ENCODE peak calls at places on chromosomes 12 and 14, in ten cellular contexts. One of them, this sample, is unnamed.

GRCh38 chr14:23414254-23414653 is 6.2 kb upstream of the MYH6 start:
- DNase-seq in cardiac muscle cell: no peak
- DNase-seq in DMS153: no peak
- DNase-seq in GM10248: no peak
- DNase-seq in PC-3: no peak
- DNase-seq in amniotic epithelial cell: no peak
- DNase-seq in stimulated activated CD4-positive, alpha-beta T cell treated with anti-CD3 and anti-CD28 coated beads, Interleukin-4, amount 100 ng/mL, for 24 hours: no peak
- DNase-seq in left colon: no peak
- DNase-seq in prostate gland: no peak
- DNase-seq in lung: no peak
- DNase-seq in this sample: no peak

GRCh38 chr14:98162829-98163228 is 1109.2 kb downstream of the BCL11B start:
- DNase-seq in lung: no peak
- DNase-seq in GM10248: no peak
- DNase-seq in DMS153: no peak
- DNase-seq in prostate gland: no peak
- DNase-seq in amniotic epithelial cell: no peak
- DNase-seq in left colon: no peak
- DNase-seq in stimulated activated CD4-positive, alpha-beta T cell treated with anti-CD3 and anti-CD28 coated beads, Interleukin-4, amount 100 ng/mL, for 24 hours: no peak
- DNase-seq in PC-3: no peak
- DNase-seq in cardiac muscle cell: no peak
- DNase-seq in this sample: no peak

GRCh38 chr12:49227701-49228100 is 37.2 kb upstream of the TUBA1C start:
- DNase-seq in lung: no peak
- DNase-seq in cardiac muscle cell: no peak
- DNase-seq in PC-3: no peak
- DNase-seq in left colon: no peak
- DNase-seq in GM10248: no peak
- DNase-seq in prostate gland: no peak
- DNase-seq in amniotic epithelial cell: no peak
- DNase-seq in stimulated activated CD4-positive, alpha-beta T cell treated with anti-CD3 and anti-CD28 coated beads, Interleukin-4, amount 100 ng/mL, for 24 hours: no peak
- DNase-seq in DMS153: no peak
- DNase-seq in this sample: no peak

GRCh38 chr14:33194551-33194950 is 255.9 kb downstream of the NPAS3 start:
- DNase-seq in stimulated activated CD4-positive, alpha-beta T cell treated with anti-CD3 and anti-CD28 coated beads, Interleukin-4, amount 100 ng/mL, for 24 hours: no peak
- DNase-seq in prostate gland: no peak
- DNase-seq in PC-3: peak; percentile 61
- DNase-seq in cardiac muscle cell: no peak
- DNase-seq in lung: no peak
- DNase-seq in GM10248: no peak
- DNase-seq in amniotic epithelial cell: no peak
- DNase-seq in left colon: no peak
- DNase-seq in DMS153: no peak
- DNase-seq in this sample: no peak

GRCh38 chr12:95601626-95602025 is 50.4 kb upstream of the USP44 start:
- DNase-seq in DMS153: no peak
- DNase-seq in cardiac muscle cell: no peak
- DNase-seq in prostate gland: no peak
- DNase-seq in amniotic epithelial cell: no peak
- DNase-seq in PC-3: peak; percentile 89
- DNase-seq in left colon: no peak
- DNase-seq in GM10248: no peak
- DNase-seq in lung: no peak
- DNase-seq in stimulated activated CD4-positive, alpha-beta T cell treated with anti-CD3 and anti-CD28 coated beads, Interleukin-4, amount 100 ng/mL, for 24 hours: no peak
- DNase-seq in this sample: no peak

GRCh38 chr12:19277707-19278106 is 148.2 kb downstream of the PLEKHA5 start:
- DNase-seq in GM10248: no peak
- DNase-seq in prostate gland: no peak
- DNase-seq in lung: no peak
- DNase-seq in cardiac muscle cell: no peak
- DNase-seq in left colon: no peak
- DNase-seq in stimulated activated CD4-positive, alpha-beta T cell treated with anti-CD3 and anti-CD28 coated beads, Interleukin-4, amount 100 ng/mL, for 24 hours: no peak
- DNase-seq in DMS153: no peak
- DNase-seq in PC-3: no peak
- DNase-seq in amniotic epithelial cell: no peak
- DNase-seq in this sample: no peak

GRCh38 chr14:100287202-100287997 is 18.8 kb downstream of the SLC25A29 start:
- DNase-seq in cardiac muscle cell: no peak
- DNase-seq in DMS153: no peak
- DNase-seq in left colon: no peak
- DNase-seq in amniotic epithelial cell: no peak
- DNase-seq in GM10248: no peak
- DNase-seq in stimulated activated CD4-positive, alpha-beta T cell treated with anti-CD3 and anti-CD28 coated beads, Interleukin-4, amount 100 ng/mL, for 24 hours: no peak
- DNase-seq in PC-3: no peak
- DNase-seq in prostate gland: no peak
- DNase-seq in lung: no peak
- DNase-seq in this sample: no peak

GRCh38 chr12:112782921-112783320 is 8.6 kb upstream of the RPH3A start:
- DNase-seq in left colon: no peak
- DNase-seq in cardiac muscle cell: no peak
- DNase-seq in DMS153: no peak
- DNase-seq in PC-3: no peak
- DNase-seq in stimulated activated CD4-positive, alpha-beta T cell treated with anti-CD3 and anti-CD28 coated beads, Interleukin-4, amount 100 ng/mL, for 24 hours: no peak
- DNase-seq in GM10248: no peak
- DNase-seq in prostate gland: no peak
- DNase-seq in amniotic epithelial cell: no peak
- DNase-seq in lung: no peak
- DNase-seq in this sample: no peak

GRCh38 chr14:58280954-58281787 is 17.2 kb upstream of the ARID4A start:
- DNase-seq in cardiac muscle cell: no peak
- DNase-seq in left colon: no peak
- DNase-seq in GM10248: peak; percentile 38
- DNase-seq in DMS153: peak; percentile 7
- DNase-seq in prostate gland: peak; percentile 15
- DNase-seq in lung: peak; percentile 51
- DNase-seq in PC-3: peak; percentile 49
- DNase-seq in stimulated activated CD4-positive, alpha-beta T cell treated with anti-CD3 and anti-CD28 coated beads, Interleukin-4, amount 100 ng/mL, for 24 hours: peak; percentile 19
- DNase-seq in amniotic epithelial cell: peak; percentile 99
- DNase-seq in this sample: no peak

GRCh38 chr14:73846944-73847343 is 4.7 kb upstream of the PTGR2 start:
- DNase-seq in DMS153: no peak
- DNase-seq in PC-3: no peak
- DNase-seq in cardiac muscle cell: no peak
- DNase-seq in lung: no peak
- DNase-seq in prostate gland: no peak
- DNase-seq in GM10248: no peak
- DNase-seq in stimulated activated CD4-positive, alpha-beta T cell treated with anti-CD3 and anti-CD28 coated beads, Interleukin-4, amount 100 ng/mL, for 24 hours: no peak
- DNase-seq in left colon: no peak
- DNase-seq in amniotic epithelial cell: no peak
- DNase-seq in this sample: no peak